ENCODE peak calls at places on chromosomes 7 and 10, in nine cellular contexts. One of them, this sample, is unnamed.

GRCh38 chr7:134850048-134850447 is 70.6 kb downstream of the CALD1 start:
- DNase-seq in NCI-H345: no peak
- DNase-seq in DMS153: no peak
- DNase-seq in Calu3: no peak
- DNase-seq in breast epithelium: no peak
- DNase-seq in A172: peak
- DNase-seq in WTC11: no peak
- DNase-seq in activated T-cell treated with anti-CD3 and anti-CD28 coated beads, Interleukin-2, amount 50 U/mL, for 72 hours: no peak
- DNase-seq in M059J: no peak
- DNase-seq in this sample: no peak

GRCh38 chr10:79065853-79066252 is 2.9 kb upstream of the ZMIZ1 start:
- DNase-seq in NCI-H345: no peak
- DNase-seq in DMS153: no peak
- DNase-seq in Calu3: no peak
- DNase-seq in breast epithelium: no peak
- DNase-seq in A172: no peak
- DNase-seq in WTC11: no peak
- DNase-seq in activated T-cell treated with anti-CD3 and anti-CD28 coated beads, Interleukin-2, amount 50 U/mL, for 72 hours: no peak
- DNase-seq in M059J: no peak
- DNase-seq in this sample: no peak

GRCh38 chr7:17056491-17057142 is 174.8 kb upstream of the AGR3 start:
- DNase-seq in NCI-H345: no peak
- DNase-seq in DMS153: no peak
- DNase-seq in Calu3: no peak
- DNase-seq in breast epithelium: no peak
- DNase-seq in A172: no peak
- DNase-seq in WTC11: no peak
- DNase-seq in activated T-cell treated with anti-CD3 and anti-CD28 coated beads, Interleukin-2, amount 50 U/mL, for 72 hours: no peak
- DNase-seq in M059J: peak
- DNase-seq in this sample: no peak

GRCh38 chr7:1720325-1720724 is 50.2 kb downstream of the ELFN1 start:
- DNase-seq in NCI-H345: peak
- DNase-seq in DMS153: peak
- DNase-seq in Calu3: no peak
- DNase-seq in breast epithelium: no peak
- DNase-seq in A172: no peak
- DNase-seq in WTC11: no peak
- DNase-seq in activated T-cell treated with anti-CD3 and anti-CD28 coated beads, Interleukin-2, amount 50 U/mL, for 72 hours: no peak
- DNase-seq in M059J: peak
- DNase-seq in this sample: no peak

GRCh38 chr7:101998904-101999236 is 181.4 kb downstream of the CUX1 start:
- DNase-seq in NCI-H345: no peak
- DNase-seq in DMS153: no peak
- DNase-seq in Calu3: no peak
- DNase-seq in breast epithelium: no peak
- DNase-seq in A172: no peak
- DNase-seq in WTC11: peak
- DNase-seq in activated T-cell treated with anti-CD3 and anti-CD28 coated beads, Interleukin-2, amount 50 U/mL, for 72 hours: no peak
- DNase-seq in M059J: no peak
- DNase-seq in this sample: no peak

GRCh38 chr7:38411404-38411803 is 138.0 kb upstream of the TARP start:
- DNase-seq in NCI-H345: no peak
- DNase-seq in DMS153: no peak
- DNase-seq in Calu3: peak
- DNase-seq in breast epithelium: no peak
- DNase-seq in A172: peak
- DNase-seq in WTC11: no peak
- DNase-seq in activated T-cell treated with anti-CD3 and anti-CD28 coated beads, Interleukin-2, amount 50 U/mL, for 72 hours: no peak
- DNase-seq in M059J: peak
- DNase-seq in this sample: peak

GRCh38 chr10:48649349-48649944 is 35.2 kb upstream of the WDFY4 start:
- DNase-seq in NCI-H345: no peak
- DNase-seq in DMS153: no peak
- DNase-seq in Calu3: no peak
- DNase-seq in breast epithelium: no peak
- DNase-seq in A172: no peak
- DNase-seq in WTC11: no peak
- DNase-seq in activated T-cell treated with anti-CD3 and anti-CD28 coated beads, Interleukin-2, amount 50 U/mL, for 72 hours: no peak
- DNase-seq in M059J: peak
- DNase-seq in this sample: no peak

GRCh38 chr10:128863823-128864405 is 603.1 kb upstream of the MGMT start:
- DNase-seq in NCI-H345: no peak
- DNase-seq in DMS153: no peak
- DNase-seq in Calu3: no peak
- DNase-seq in breast epithelium: no peak
- DNase-seq in A172: no peak
- DNase-seq in WTC11: no peak
- DNase-seq in activated T-cell treated with anti-CD3 and anti-CD28 coated beads, Interleukin-2, amount 50 U/mL, for 72 hours: no peak
- DNase-seq in M059J: no peak
- DNase-seq in this sample: no peak

GRCh38 chr10:79400567-79401004 is 44.8 kb downstream of the ZCCHC24 start:
- DNase-seq in NCI-H345: no peak
- DNase-seq in DMS153: no peak
- DNase-seq in Calu3: peak
- DNase-seq in breast epithelium: no peak
- DNase-seq in A172: no peak
- DNase-seq in WTC11: peak
- DNase-seq in activated T-cell treated with anti-CD3 and anti-CD28 coated beads, Interleukin-2, amount 50 U/mL, for 72 hours: peak
- DNase-seq in M059J: peak
- DNase-seq in this sample: peak

GRCh38 chr10:30383366-30383765 is 34.3 kb upstream of the MTPAP start:
- DNase-seq in NCI-H345: no peak
- DNase-seq in DMS153: no peak
- DNase-seq in Calu3: no peak
- DNase-seq in breast epithelium: no peak
- DNase-seq in A172: no peak
- DNase-seq in WTC11: no peak
- DNase-seq in activated T-cell treated with anti-CD3 and anti-CD28 coated beads, Interleukin-2, amount 50 U/mL, for 72 hours: no peak
- DNase-seq in M059J: no peak
- DNase-seq in this sample: no peak

GRCh38 chr7:55071411-55072188 is 52.8 kb downstream of the EGFR start:
- DNase-seq in NCI-H345: no peak
- DNase-seq in DMS153: no peak
- DNase-seq in Calu3: no peak
- DNase-seq in breast epithelium: no peak
- DNase-seq in A172: no peak
- DNase-seq in WTC11: no peak
- DNase-seq in activated T-cell treated with anti-CD3 and anti-CD28 coated beads, Interleukin-2, amount 50 U/mL, for 72 hours: no peak
- DNase-seq in M059J: no peak
- DNase-seq in this sample: no peak

GRCh38 chr10:89481662-89482061 is 53.7 kb downstream of the SLC16A12 start:
- DNase-seq in NCI-H345: no peak
- DNase-seq in DMS153: no peak
- DNase-seq in Calu3: no peak
- DNase-seq in breast epithelium: no peak
- DNase-seq in A172: peak
- DNase-seq in WTC11: no peak
- DNase-seq in activated T-cell treated with anti-CD3 and anti-CD28 coated beads, Interleukin-2, amount 50 U/mL, for 72 hours: no peak
- DNase-seq in M059J: peak
- DNase-seq in this sample: peak

GRCh38 chr10:105041956-105042355 is 400.9 kb downstream of the SORCS3 start:
- DNase-seq in NCI-H345: no peak
- DNase-seq in DMS153: no peak
- DNase-seq in Calu3: no peak
- DNase-seq in breast epithelium: no peak
- DNase-seq in A172: peak
- DNase-seq in WTC11: no peak
- DNase-seq in activated T-cell treated with anti-CD3 and anti-CD28 coated beads, Interleukin-2, amount 50 U/mL, for 72 hours: no peak
- DNase-seq in M059J: peak
- DNase-seq in this sample: peak

GRCh38 chr7:118855290-118855689 is 630.8 kb downstream of the ANKRD7 start:
- DNase-seq in NCI-H345: peak
- DNase-seq in DMS153: peak
- DNase-seq in Calu3: no peak
- DNase-seq in breast epithelium: no peak
- DNase-seq in A172: peak
- DNase-seq in WTC11: no peak
- DNase-seq in activated T-cell treated with anti-CD3 and anti-CD28 coated beads, Interleukin-2, amount 50 U/mL, for 72 hours: no peak
- DNase-seq in M059J: no peak
- DNase-seq in this sample: no peak

GRCh38 chr7:127895814-127896280 is 135.4 kb downstream of the LRRC4 start:
- DNase-seq in NCI-H345: no peak
- DNase-seq in DMS153: no peak
- DNase-seq in Calu3: no peak
- DNase-seq in breast epithelium: no peak
- DNase-seq in A172: no peak
- DNase-seq in WTC11: no peak
- DNase-seq in activated T-cell treated with anti-CD3 and anti-CD28 coated beads, Interleukin-2, amount 50 U/mL, for 72 hours: no peak
- DNase-seq in M059J: no peak
- DNase-seq in this sample: no peak

GRCh38 chr7:158410720-158411119 is 176.9 kb downstream of the PTPRN2 start:
- DNase-seq in NCI-H345: no peak
- DNase-seq in DMS153: no peak
- DNase-seq in Calu3: no peak
- DNase-seq in breast epithelium: peak
- DNase-seq in A172: no peak
- DNase-seq in WTC11: no peak
- DNase-seq in activated T-cell treated with anti-CD3 and anti-CD28 coated beads, Interleukin-2, amount 50 U/mL, for 72 hours: no peak
- DNase-seq in M059J: no peak
- DNase-seq in this sample: no peak

GRCh38 chr7:16535500-16535899 is 8.9 kb downstream of the LRRC72 start:
- DNase-seq in NCI-H345: no peak
- DNase-seq in DMS153: no peak
- DNase-seq in Calu3: no peak
- DNase-seq in breast epithelium: no peak
- DNase-seq in A172: no peak
- DNase-seq in WTC11: no peak
- DNase-seq in activated T-cell treated with anti-CD3 and anti-CD28 coated beads, Interleukin-2, amount 50 U/mL, for 72 hours: no peak
- DNase-seq in M059J: no peak
- DNase-seq in this sample: no peak

GRCh38 chr10:102311025-102311420 is 65.7 kb downstream of the GBF1 start:
- DNase-seq in NCI-H345: no peak
- DNase-seq in DMS153: no peak
- DNase-seq in Calu3: no peak
- DNase-seq in breast epithelium: no peak
- DNase-seq in A172: no peak
- DNase-seq in WTC11: no peak
- DNase-seq in activated T-cell treated with anti-CD3 and anti-CD28 coated beads, Interleukin-2, amount 50 U/mL, for 72 hours: no peak
- DNase-seq in M059J: no peak
- DNase-seq in this sample: no peak

GRCh38 chr10:129766611-129767550 is 197.2 kb downstream of the EBF3 start:
- DNase-seq in NCI-H345: no peak
- DNase-seq in DMS153: no peak
- DNase-seq in Calu3: no peak
- DNase-seq in breast epithelium: peak
- DNase-seq in A172: no peak
- DNase-seq in WTC11: peak
- DNase-seq in activated T-cell treated with anti-CD3 and anti-CD28 coated beads, Interleukin-2, amount 50 U/mL, for 72 hours: no peak
- DNase-seq in M059J: no peak
- DNase-seq in this sample: no peak

GRCh38 chr7:112481833-112482669 is 1.3 kb downstream of the LSMEM1 start:
- DNase-seq in NCI-H345: no peak
- DNase-seq in DMS153: no peak
- DNase-seq in Calu3: peak
- DNase-seq in breast epithelium: no peak
- DNase-seq in A172: peak
- DNase-seq in WTC11: no peak
- DNase-seq in activated T-cell treated with anti-CD3 and anti-CD28 coated beads, Interleukin-2, amount 50 U/mL, for 72 hours: no peak
- DNase-seq in M059J: peak
- DNase-seq in this sample: peak

GRCh38 chr7:157271991-157272324 is 64.8 kb upstream of the DNAJB6 start:
- DNase-seq in NCI-H345: no peak
- DNase-seq in DMS153: peak
- DNase-seq in Calu3: no peak
- DNase-seq in breast epithelium: peak
- DNase-seq in A172: peak
- DNase-seq in WTC11: no peak
- DNase-seq in activated T-cell treated with anti-CD3 and anti-CD28 coated beads, Interleukin-2, amount 50 U/mL, for 72 hours: no peak
- DNase-seq in M059J: peak
- DNase-seq in this sample: peak

GRCh38 chr7:52088008-52088787 is 771.6 kb upstream of the COBL start:
- DNase-seq in NCI-H345: no peak
- DNase-seq in DMS153: no peak
- DNase-seq in Calu3: no peak
- DNase-seq in breast epithelium: no peak
- DNase-seq in A172: no peak
- DNase-seq in WTC11: peak
- DNase-seq in activated T-cell treated with anti-CD3 and anti-CD28 coated beads, Interleukin-2, amount 50 U/mL, for 72 hours: no peak
- DNase-seq in M059J: no peak
- DNase-seq in this sample: no peak

GRCh38 chr10:75623310-75623940 is 192.0 kb downstream of the LRMDA start:
- DNase-seq in NCI-H345: no peak
- DNase-seq in DMS153: no peak
- DNase-seq in Calu3: no peak
- DNase-seq in breast epithelium: no peak
- DNase-seq in A172: no peak
- DNase-seq in WTC11: no peak
- DNase-seq in activated T-cell treated with anti-CD3 and anti-CD28 coated beads, Interleukin-2, amount 50 U/mL, for 72 hours: no peak
- DNase-seq in M059J: no peak
- DNase-seq in this sample: no peak

GRCh38 chr7:92246363-92247101 is 758 bp downstream of the ANKIB1 start:
- DNase-seq in NCI-H345: peak
- DNase-seq in DMS153: no peak
- DNase-seq in Calu3: no peak
- DNase-seq in breast epithelium: no peak
- DNase-seq in A172: peak
- DNase-seq in WTC11: peak
- DNase-seq in activated T-cell treated with anti-CD3 and anti-CD28 coated beads, Interleukin-2, amount 50 U/mL, for 72 hours: peak
- DNase-seq in M059J: peak
- DNase-seq in this sample: peak

GRCh38 chr10:110327262-110327914 is 22.7 kb upstream of the SMNDC1 start:
- DNase-seq in NCI-H345: no peak
- DNase-seq in DMS153: no peak
- DNase-seq in Calu3: peak
- DNase-seq in breast epithelium: no peak
- DNase-seq in A172: no peak
- DNase-seq in WTC11: no peak
- DNase-seq in activated T-cell treated with anti-CD3 and anti-CD28 coated beads, Interleukin-2, amount 50 U/mL, for 72 hours: no peak
- DNase-seq in M059J: peak
- DNase-seq in this sample: no peak

GRCh38 chr7:142822714-142823113 is 32.2 kb upstream of the EPHB6 start:
- DNase-seq in NCI-H345: no peak
- DNase-seq in DMS153: no peak
- DNase-seq in Calu3: no peak
- DNase-seq in breast epithelium: no peak
- DNase-seq in A172: no peak
- DNase-seq in WTC11: no peak
- DNase-seq in activated T-cell treated with anti-CD3 and anti-CD28 coated beads, Interleukin-2, amount 50 U/mL, for 72 hours: no peak
- DNase-seq in M059J: no peak
- DNase-seq in this sample: no peak

GRCh38 chr7:48781783-48782182 is 142.6 kb upstream of the CDC14C start:
- DNase-seq in NCI-H345: peak
- DNase-seq in DMS153: peak
- DNase-seq in Calu3: no peak
- DNase-seq in breast epithelium: no peak
- DNase-seq in A172: peak
- DNase-seq in WTC11: no peak
- DNase-seq in activated T-cell treated with anti-CD3 and anti-CD28 coated beads, Interleukin-2, amount 50 U/mL, for 72 hours: no peak
- DNase-seq in M059J: peak
- DNase-seq in this sample: no peak

GRCh38 chr7:42961182-42961581 is 29.0 kb downstream of the MRPL32 start:
- DNase-seq in NCI-H345: no peak
- DNase-seq in DMS153: no peak
- DNase-seq in Calu3: no peak
- DNase-seq in breast epithelium: no peak
- DNase-seq in A172: no peak
- DNase-seq in WTC11: no peak
- DNase-seq in activated T-cell treated with anti-CD3 and anti-CD28 coated beads, Interleukin-2, amount 50 U/mL, for 72 hours: no peak
- DNase-seq in M059J: no peak
- DNase-seq in this sample: no peak

GRCh38 chr7:108190891-108191290 is 60.7 kb upstream of the LAMB4 start:
- DNase-seq in NCI-H345: no peak
- DNase-seq in DMS153: no peak
- DNase-seq in Calu3: no peak
- DNase-seq in breast epithelium: no peak
- DNase-seq in A172: no peak
- DNase-seq in WTC11: no peak
- DNase-seq in activated T-cell treated with anti-CD3 and anti-CD28 coated beads, Interleukin-2, amount 50 U/mL, for 72 hours: no peak
- DNase-seq in M059J: peak
- DNase-seq in this sample: peak

GRCh38 chr7:28435732-28436378 is 23.5 kb downstream of the CREB5 start:
- DNase-seq in NCI-H345: no peak
- DNase-seq in DMS153: peak
- DNase-seq in Calu3: peak
- DNase-seq in breast epithelium: no peak
- DNase-seq in A172: no peak
- DNase-seq in WTC11: no peak
- DNase-seq in activated T-cell treated with anti-CD3 and anti-CD28 coated beads, Interleukin-2, amount 50 U/mL, for 72 hours: no peak
- DNase-seq in M059J: no peak
- DNase-seq in this sample: no peak

GRCh38 chr10:74541375-74541774 is 285.0 kb upstream of the KAT6B start:
- DNase-seq in NCI-H345: no peak
- DNase-seq in DMS153: no peak
- DNase-seq in Calu3: no peak
- DNase-seq in breast epithelium: no peak
- DNase-seq in A172: no peak
- DNase-seq in WTC11: no peak
- DNase-seq in activated T-cell treated with anti-CD3 and anti-CD28 coated beads, Interleukin-2, amount 50 U/mL, for 72 hours: no peak
- DNase-seq in M059J: peak
- DNase-seq in this sample: no peak